ENCODE peak calls at places on chromosomes 6 and 20, in five cellular contexts. R is GDM1; C is stimulated activated CD4-positive, alpha-beta T cell treated with anti-CD3 and anti-CD28 coated beads, Interleukin-1b, Interleukin-23, amount 100 ng/mL, for 4 hours; T is esophagus squamous epithelium; Y is fibroblast of the aortic adventitia. W is an unnamed sample.

GRCh38 chr6:90413867-90414266 is 117.2 kb upstream of the BACH2 start:
- DNase-seq in R (no peak), C (peak), T (no peak), Y (peak), W (no peak)

GRCh38 chr6:48471326-48471725 is 360.3 kb upstream of the PTCHD4 start:
- DNase-seq in R (no peak), C (no peak), T (no peak), Y (no peak), W (no peak)

GRCh38 chr20:10970109-10970508 is 296.3 kb upstream of the JAG1 start:
- DNase-seq in R (no peak), C (no peak), T (no peak), Y (peak), W (no peak)

GRCh38 chr6:147935656-147936055 is 407.0 kb upstream of the SASH1 start:
- DNase-seq in R (no peak), C (no peak), T (no peak), Y (no peak), W (no peak)

GRCh38 chr6:26268659-26269402 is 96.2 kb upstream of the BTN3A2 start:
- DNase-seq in R (no peak), C (no peak), T (no peak), Y (peak), W (no peak)

GRCh38 chr6:34149831-34150400 is 4.0 kb upstream of the GRM4 start:
- DNase-seq in R (no peak), C (no peak), T (no peak), Y (no peak), W (no peak)

GRCh38 chr6:7051780-7052440 is 55.9 kb upstream of the RREB1 start:
- DNase-seq in R (no peak), C (peak), T (no peak), Y (no peak), W (peak)

GRCh38 chr6:89146748-89147715 is 1.2 kb downstream of the PM20D2 start:
- DNase-seq in R (no peak), C (no peak), T (no peak), Y (peak), W (peak)

GRCh38 chr6:40910260-40910893 is 128.6 kb downstream of the UNC5CL start:
- DNase-seq in R (no peak), C (no peak), T (no peak), Y (no peak), W (no peak)

GRCh38 chr6:89939144-89939543 is 44.9 kb downstream of the GJA10 start:
- DNase-seq in R (no peak), C (no peak), T (no peak), Y (no peak), W (no peak)

GRCh38 chr20:9516658-9516987 is 2.2 kb downstream of the LAMP5 start:
- DNase-seq in R (no peak), C (no peak), T (no peak), Y (no peak), W (no peak)

GRCh38 chr6:41594766-41595165 is 43.5 kb upstream of the MDFI start:
- DNase-seq in R (no peak), C (no peak), T (no peak), Y (no peak), W (no peak)

GRCh38 chr6:16257999-16258708 is 19.8 kb downstream of the GMPR start:
- DNase-seq in R (no peak), C (no peak), T (no peak), Y (no peak), W (no peak)

GRCh38 chr6:84392292-84392691 is 164.8 kb upstream of the CEP162 start:
- DNase-seq in R (no peak), C (no peak), T (no peak), Y (peak), W (no peak)

GRCh38 chr6:162294030-162294429 is 433.5 kb downstream of the PRKN start:
- DNase-seq in R (no peak), C (no peak), T (no peak), Y (no peak), W (no peak)

GRCh38 chr6:133466666-133467065 is 225.5 kb downstream of the EYA4 start:
- DNase-seq in R (no peak), C (no peak), T (no peak), Y (peak), W (no peak)

GRCh38 chr20:47701612-47702011 is 83.7 kb downstream of the SULF2 start:
- DNase-seq in R (no peak), C (no peak), T (no peak), Y (no peak), W (peak)

GRCh38 chr20:40470313-40471260 is 218.4 kb downstream of the MAFB start:
- DNase-seq in R (no peak), C (no peak), T (no peak), Y (no peak), W (no peak)

GRCh38 chr6:28001751-28002150 is 44.7 kb downstream of the OR2B6 start:
- DNase-seq in R (no peak), C (no peak), T (no peak), Y (no peak), W (no peak)

GRCh38 chr20:61814244-61814643 is 251.4 kb downstream of the TAF4 start:
- DNase-seq in R (no peak), C (no peak), T (no peak), Y (no peak), W (no peak)

GRCh38 chr6:161031721-161032495 is 40.3 kb downstream of the MAP3K4 start:
- DNase-seq in R (no peak), C (no peak), T (no peak), Y (peak), W (peak)

GRCh38 chr20:49603209-49603627 is 35.3 kb upstream of the PTGIS start:
- DNase-seq in R (no peak), C (no peak), T (no peak), Y (peak), W (peak)

W was measured in GM03348.